ENCODE peak calls at places on chromosomes 7 and 10, in five cellular contexts. One of them, this sample, is unnamed.

GRCh38 chr10:75062191-75062849 is 49.1 kb upstream of the SAMD8 start:
- DNase-seq in ovary: no peak
- DNase-seq in RKO: no peak
- DNase-seq in naive B cell: no peak
- DNase-seq in NCI-H1092 treated with DMSO at 0.1 percent for 48 hours: no peak
- DNase-seq in this sample: no peak

GRCh38 chr7:29289156-29290021 is 94.8 kb downstream of the CHN2 start:
- DNase-seq in RKO: no peak
- DNase-seq in NCI-H1092 treated with DMSO at 0.1 percent for 48 hours: peak
- DNase-seq in naive B cell: no peak
- DNase-seq in ovary: peak
- DNase-seq in this sample: no peak

GRCh38 chr10:4243651-4244050 is 458.6 kb upstream of the KLF6 start:
- DNase-seq in NCI-H1092 treated with DMSO at 0.1 percent for 48 hours: no peak
- DNase-seq in naive B cell: no peak
- DNase-seq in ovary: no peak
- DNase-seq in RKO: peak
- DNase-seq in this sample: peak

GRCh38 chr10:112402917-112403316 is 29.0 kb downstream of the ACSL5 start:
- DNase-seq in ovary: no peak
- DNase-seq in RKO: no peak
- DNase-seq in naive B cell: no peak
- DNase-seq in NCI-H1092 treated with DMSO at 0.1 percent for 48 hours: no peak
- DNase-seq in this sample: no peak

GRCh38 chr7:117971581-117972244 is 98.5 kb upstream of the CTTNBP2 start:
- DNase-seq in NCI-H1092 treated with DMSO at 0.1 percent for 48 hours: no peak
- DNase-seq in naive B cell: no peak
- DNase-seq in RKO: no peak
- DNase-seq in ovary: no peak
- DNase-seq in this sample: no peak

GRCh38 chr7:150324366-150324961 is 1.1 kb upstream of the ACTR3C start:
- DNase-seq in naive B cell: no peak
- DNase-seq in ovary: no peak
- DNase-seq in NCI-H1092 treated with DMSO at 0.1 percent for 48 hours: no peak
- DNase-seq in RKO: peak
- DNase-seq in this sample: no peak

GRCh38 chr10:29105516-29106215 is 183.2 kb upstream of the LYZL1 start:
- DNase-seq in RKO: no peak
- DNase-seq in naive B cell: no peak
- DNase-seq in ovary: no peak
- DNase-seq in NCI-H1092 treated with DMSO at 0.1 percent for 48 hours: no peak
- DNase-seq in this sample: peak

GRCh38 chr7:155521007-155521742 is 25.2 kb downstream of the CNPY1 start:
- DNase-seq in ovary: no peak
- DNase-seq in NCI-H1092 treated with DMSO at 0.1 percent for 48 hours: no peak
- DNase-seq in naive B cell: no peak
- DNase-seq in RKO: no peak
- DNase-seq in this sample: no peak

GRCh38 chr7:1664711-1665591 is 5.1 kb upstream of the ELFN1 start:
- DNase-seq in NCI-H1092 treated with DMSO at 0.1 percent for 48 hours: peak
- DNase-seq in RKO: no peak
- DNase-seq in ovary: peak
- DNase-seq in naive B cell: no peak
- DNase-seq in this sample: peak

GRCh38 chr10:68561804-68562649 is 1.9 kb downstream of the TET1 start:
- DNase-seq in RKO: no peak
- DNase-seq in ovary: peak
- DNase-seq in NCI-H1092 treated with DMSO at 0.1 percent for 48 hours: peak
- DNase-seq in naive B cell: no peak
- DNase-seq in this sample: peak

GRCh38 chr7:13920053-13920697 is 69.3 kb downstream of the ETV1 start:
- DNase-seq in RKO: peak
- DNase-seq in NCI-H1092 treated with DMSO at 0.1 percent for 48 hours: peak
- DNase-seq in naive B cell: no peak
- DNase-seq in ovary: no peak
- DNase-seq in this sample: peak

GRCh38 chr10:63192826-63193225 is 59.7 kb downstream of the NRBF2 start:
- DNase-seq in ovary: no peak
- DNase-seq in RKO: no peak
- DNase-seq in naive B cell: no peak
- DNase-seq in NCI-H1092 treated with DMSO at 0.1 percent for 48 hours: no peak
- DNase-seq in this sample: no peak

GRCh38 chr7:151349507-151349853 is 7.9 kb downstream of the NUB1 start:
- DNase-seq in RKO: no peak
- DNase-seq in naive B cell: no peak
- DNase-seq in NCI-H1092 treated with DMSO at 0.1 percent for 48 hours: no peak
- DNase-seq in ovary: no peak
- DNase-seq in this sample: no peak

GRCh38 chr10:29377333-29377961 is 88.6 kb downstream of the LYZL1 start:
- DNase-seq in naive B cell: no peak
- DNase-seq in ovary: no peak
- DNase-seq in RKO: peak
- DNase-seq in NCI-H1092 treated with DMSO at 0.1 percent for 48 hours: peak
- DNase-seq in this sample: peak

GRCh38 chr7:14207154-14207553 is 217.7 kb upstream of the ETV1 start:
- DNase-seq in RKO: no peak
- DNase-seq in naive B cell: no peak
- DNase-seq in NCI-H1092 treated with DMSO at 0.1 percent for 48 hours: no peak
- DNase-seq in ovary: no peak
- DNase-seq in this sample: peak